ENCODE peak calls at places on chromosomes 1 and 21, in nine cellular contexts. X is astrocyte; T is K562; D is Panc1; Y is heart right ventricle; G is mucosa of descending colon; H is osteoblast; K is CD8-positive, alpha-beta T cell; Q is upper lobe of right lung. P is an unnamed sample. For H3K9me3, the result is how much of the 10 kb centered on the place peaks cover.

GRCh38 chr21:40827509-40827908 is 19.4 kb downstream of the DSCAM start:
- DNase-seq in X (no peak), T (no peak), D (no peak), Y (no peak), G (no peak), H (no peak), K (no peak), Q (no peak), P (no peak)

GRCh38 chr1:199931666-199932377 is 95.7 kb upstream of the NR5A2 start:
- DNase-seq in X (no peak), T (peak), D (peak), Y (no peak), G (no peak), H (no peak), K (no peak), Q (no peak), P (no peak)

GRCh38 chr1:202046748-202047708 is 36.6 kb downstream of the ELF3 start:
- DNase-seq in X (no peak), T (no peak), D (peak), Y (no peak), G (peak), H (peak), K (no peak), Q (no peak), P (no peak)

GRCh38 chr1:62487956-62488355 is 51.1 kb downstream of the USP1 start:
- DNase-seq in X (no peak), T (no peak), D (no peak), Y (no peak), G (no peak), H (no peak), K (no peak), Q (no peak), P (no peak)

GRCh38 chr1:169064103-169064502 is 42.4 kb upstream of the ATP1B1 start:
- DNase-seq in X (no peak), T (no peak), D (no peak), Y (no peak), G (no peak), H (no peak), K (no peak), Q (no peak), P (no peak)

GRCh38 chr1:19084206-19084738 is 125.8 kb downstream of the UBR4 start:
- DNase-seq in X (no peak), T (no peak), D (no peak), Y (no peak), G (no peak), H (no peak), K (no peak), Q (no peak), P (no peak)

GRCh38 chr1:8632092-8632491 is 185.3 kb downstream of the RERE start:
- DNase-seq in X (no peak), T (no peak), D (no peak), Y (no peak), G (no peak), H (no peak), K (no peak), Q (no peak), P (no peak)

GRCh38 chr1:117169871-117170596 is 40.7 kb downstream of the VTCN1 start:
- DNase-seq in X (peak), T (no peak), D (no peak), Y (no peak), G (no peak), H (no peak), K (no peak), Q (no peak), P (no peak)

GRCh38 chr1:228921473-228921872 is 186.2 kb downstream of the RHOU start:
- DNase-seq in X (no peak), T (no peak), D (no peak), Y (no peak), G (no peak), H (no peak), K (no peak), Q (no peak), P (no peak)

GRCh38 chr1:109793486-109794318 is 30.0 kb upstream of the EPS8L3 start:
- DNase-seq in X (peak), T (peak), D (no peak), Y (no peak), G (no peak), H (peak), K (peak), Q (no peak), P (no peak)

GRCh38 chr1:184152502-184152901 is 101.0 kb downstream of the TSEN15 start:
- DNase-seq in X (peak), T (no peak), D (no peak), Y (no peak), G (no peak), H (no peak), K (no peak), Q (no peak), P (no peak)

GRCh38 chr1:99472893-99473292 is 173.0 kb upstream of the PALMD start:
- DNase-seq in X (peak), T (no peak), D (no peak), Y (no peak), G (no peak), H (no peak), K (no peak), Q (no peak), P (no peak)

GRCh38 chr1:47635597-47635996 is 197.8 kb downstream of the FOXD2 start:
- DNase-seq in X (no peak), T (no peak), D (no peak), Y (no peak), G (no peak), H (peak), K (no peak), Q (no peak), P (no peak)

GRCh38 chr1:238176441-238176840 is 285.7 kb upstream of the ZP4 start:
- DNase-seq in X (peak), T (no peak), D (no peak), Y (no peak), G (no peak), H (no peak), K (no peak), Q (no peak), P (no peak)

GRCh38 chr1:10755977-10756521 is 40.4 kb downstream of the CASZ1 start:
- DNase-seq in X (no peak), T (peak), D (no peak), Y (peak), G (peak), H (no peak), K (peak), Q (peak), P (peak)

GRCh38 chr1:56551691-56552090 is 27.7 kb downstream of the PLPP3 start:
- DNase-seq in X (peak), T (no peak), D (no peak), Y (no peak), G (no peak), H (no peak), K (no peak), Q (no peak), P (no peak)

GRCh38 chr21:8993284-8993942 is 1528.0 kb upstream of the TPTE start:
- DNase-seq in X (no peak), T (peak), D (peak), Y (no peak), G (no peak), H (peak), K (no peak), Q (no peak), P (no peak)
- H3K9me3 ChIP-seq in X (under half), T (under half), D (under half), Y (under half), G (half or more), H (under half), K (under half), Q (under half), P (under half)

GRCh38 chr21:34141373-34141772 is 68.0 kb downstream of the MRPS6 start:
- DNase-seq in X (no peak), T (no peak), D (no peak), Y (no peak), G (no peak), H (no peak), K (no peak), Q (no peak), P (no peak)

GRCh38 chr21:34147835-34148804 is 74.7 kb downstream of the MRPS6 start:
- DNase-seq in X (peak), T (no peak), D (no peak), Y (no peak), G (no peak), H (peak), K (no peak), Q (no peak), P (no peak)

GRCh38 chr21:34143783-34144182 is 70.4 kb downstream of the MRPS6 start:
- DNase-seq in X (no peak), T (no peak), D (no peak), Y (no peak), G (no peak), H (no peak), K (no peak), Q (no peak), P (no peak)

GRCh38 chr21:34148826-34149558 is 75.6 kb downstream of the MRPS6 start:
- DNase-seq in X (no peak), T (no peak), D (no peak), Y (no peak), G (no peak), H (peak), K (no peak), Q (no peak), P (no peak)

DNA sequence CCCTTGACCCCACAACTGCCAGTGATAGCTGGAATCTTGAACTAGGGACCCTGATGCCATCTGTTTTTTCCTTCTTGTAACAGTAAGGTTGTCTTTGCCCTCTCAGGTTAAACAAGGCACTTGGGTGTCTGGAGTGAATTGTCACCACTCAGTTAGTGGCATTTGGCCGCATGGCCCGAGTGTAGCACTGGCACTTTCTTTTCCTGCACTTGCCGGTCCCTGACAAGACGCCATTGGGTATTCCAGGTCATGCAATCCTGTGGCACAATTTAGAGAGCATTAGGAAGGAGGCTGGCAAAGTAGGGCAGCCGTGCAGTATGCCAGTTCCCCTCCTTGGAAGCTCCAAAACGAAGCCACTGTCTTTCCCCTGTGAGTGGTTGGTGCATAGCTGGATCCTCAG is 70.8 kb downstream of the MRPS6 start:
- DNase-seq in X (no peak), T (no peak), D (no peak), Y (no peak), G (no peak), H (no peak), K (no peak), Q (no peak), P (no peak)
- H3K9me3 ChIP-seq in X (under half), T (under half), D (under half), Y (under half), G (under half), H (under half), K (under half), Q (under half), P (under half)

GRCh38 chr21:8989883-8990325 is 1531.5 kb upstream of the TPTE start:
- DNase-seq in X (peak), T (peak), D (peak), Y (no peak), G (no peak), H (peak), K (no peak), Q (no peak), P (no peak)
- H3K9me3 ChIP-seq in X (under half), T (under half), D (under half), Y (under half), G (half or more), H (under half), K (under half), Q (under half), P (under half)

DNA sequence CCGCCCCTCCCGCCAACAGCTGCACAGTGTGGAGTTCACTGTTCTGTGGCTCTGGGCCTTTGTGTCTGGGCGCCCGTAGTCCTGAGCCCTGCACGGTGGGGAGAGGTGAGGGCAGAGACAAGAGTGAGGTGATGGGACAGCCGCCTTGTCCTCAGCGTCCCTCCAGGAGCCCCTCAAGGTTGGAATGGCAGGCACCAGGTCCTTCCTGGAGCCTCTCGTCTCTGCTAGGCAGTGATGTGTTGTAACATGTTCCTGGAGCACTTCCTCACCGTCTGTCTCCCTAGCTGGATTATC is 44.5 kb upstream of the C1orf174 start:
- DNase-seq in X (no peak), T (no peak), D (no peak), Y (no peak), G (no peak), H (no peak), K (no peak), Q (no peak), P (no peak)
- H3K9me3 ChIP-seq in X (under half), T (under half), D (under half), Y (under half), G (under half), H (under half), K (under half), Q (under half), P (under half)

DNA sequence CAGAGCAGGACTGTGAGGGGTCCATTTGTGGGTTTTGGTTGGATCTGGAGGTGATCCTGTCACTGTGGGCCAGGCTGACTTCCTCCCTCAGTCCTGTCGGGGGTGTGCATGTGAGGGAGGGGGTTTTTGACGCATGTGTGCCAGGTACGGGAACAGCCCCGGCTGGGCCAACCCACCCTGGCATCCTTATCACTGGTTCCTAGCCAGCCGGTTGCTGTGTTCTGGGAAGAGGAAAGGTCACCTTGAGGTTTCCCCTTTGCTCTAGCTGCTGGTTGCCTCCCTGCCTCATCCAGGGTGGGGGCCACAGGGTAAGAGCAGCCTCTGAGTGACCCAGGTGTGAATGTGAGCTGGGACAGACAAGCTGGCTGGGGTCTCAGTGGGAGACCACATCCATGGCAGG is 2.5 kb downstream of the SLC26A9 start:
- DNase-seq in X (no peak), T (no peak), D (no peak), Y (no peak), G (peak), H (no peak), K (no peak), Q (no peak), P (no peak)
- H3K9me3 ChIP-seq in X (under half), T (under half), D (under half), Y (under half), G (under half), H (under half), K (under half), Q (under half), P (under half)